ENCODE peak calls at places on chromosomes 13 and 19, in nine cellular contexts. One of them, this sample, is unnamed.

GRCh38 chr19:1361601-1362384 is 21.9 kb upstream of the NDUFS7 start:
- DNase-seq in stimulated activated CD4-positive, alpha-beta T cell treated with anti-CD3 and anti-CD28 coated beads, Interleukin-15, amount 100 ng/mL, for 1 hour: no peak
- DNase-seq in amniotic stem cell: peak; percentile 42
- DNase-seq in omental fat pad: no peak
- DNase-seq in activated gamma-delta T cell: no peak
- DNase-seq in Panc1: no peak
- DNase-seq in PC-9: no peak
- DNase-seq in stimulated activated CD8-positive, alpha-beta memory T cell treated with anti-CD3 and anti-CD28 coated beads, Interleukin-15, amount 100 ng/mL, for 1 hour: no peak
- DNase-seq in amniotic epithelial cell: peak; percentile 54
- DNase-seq in this sample: no peak

GRCh38 chr19:45172611-45173208 is 5.3 kb downstream of the TRAPPC6A start:
- DNase-seq in Panc1: no peak
- DNase-seq in amniotic stem cell: no peak
- DNase-seq in amniotic epithelial cell: peak; percentile 48
- DNase-seq in activated gamma-delta T cell: no peak
- DNase-seq in omental fat pad: no peak
- DNase-seq in PC-9: no peak
- DNase-seq in stimulated activated CD4-positive, alpha-beta T cell treated with anti-CD3 and anti-CD28 coated beads, Interleukin-15, amount 100 ng/mL, for 1 hour: no peak
- DNase-seq in stimulated activated CD8-positive, alpha-beta memory T cell treated with anti-CD3 and anti-CD28 coated beads, Interleukin-15, amount 100 ng/mL, for 1 hour: no peak
- DNase-seq in this sample: no peak

GRCh38 chr13:23679214-23679613 is 109.0 kb downstream of the TNFRSF19 start:
- DNase-seq in Panc1: no peak
- DNase-seq in amniotic stem cell: no peak
- DNase-seq in PC-9: no peak
- DNase-seq in omental fat pad: no peak
- DNase-seq in activated gamma-delta T cell: no peak
- DNase-seq in stimulated activated CD4-positive, alpha-beta T cell treated with anti-CD3 and anti-CD28 coated beads, Interleukin-15, amount 100 ng/mL, for 1 hour: no peak
- DNase-seq in stimulated activated CD8-positive, alpha-beta memory T cell treated with anti-CD3 and anti-CD28 coated beads, Interleukin-15, amount 100 ng/mL, for 1 hour: no peak
- DNase-seq in amniotic epithelial cell: peak; percentile 92
- DNase-seq in this sample: no peak

GRCh38 chr13:36919206-36919832 is 719 bp downstream of the SMAD9 start:
- DNase-seq in Panc1: no peak
- DNase-seq in activated gamma-delta T cell: no peak
- DNase-seq in stimulated activated CD4-positive, alpha-beta T cell treated with anti-CD3 and anti-CD28 coated beads, Interleukin-15, amount 100 ng/mL, for 1 hour: no peak
- DNase-seq in amniotic stem cell: no peak
- DNase-seq in PC-9: peak; percentile 3
- DNase-seq in omental fat pad: no peak
- DNase-seq in stimulated activated CD8-positive, alpha-beta memory T cell treated with anti-CD3 and anti-CD28 coated beads, Interleukin-15, amount 100 ng/mL, for 1 hour: no peak
- DNase-seq in amniotic epithelial cell: peak; percentile 29
- DNase-seq in this sample: no peak

GRCh38 chr19:35352177-35352447 is 4.4 kb downstream of the FFAR1 start:
- DNase-seq in amniotic epithelial cell: no peak
- DNase-seq in stimulated activated CD8-positive, alpha-beta memory T cell treated with anti-CD3 and anti-CD28 coated beads, Interleukin-15, amount 100 ng/mL, for 1 hour: no peak
- DNase-seq in Panc1: no peak
- DNase-seq in omental fat pad: peak; percentile 9
- DNase-seq in PC-9: no peak
- DNase-seq in stimulated activated CD4-positive, alpha-beta T cell treated with anti-CD3 and anti-CD28 coated beads, Interleukin-15, amount 100 ng/mL, for 1 hour: no peak
- DNase-seq in amniotic stem cell: no peak
- DNase-seq in activated gamma-delta T cell: no peak
- DNase-seq in this sample: no peak

GRCh38 chr13:99278843-99279242 is 20.7 kb upstream of the GPR18 start:
- DNase-seq in amniotic epithelial cell: no peak
- DNase-seq in activated gamma-delta T cell: no peak
- DNase-seq in amniotic stem cell: no peak
- DNase-seq in PC-9: no peak
- DNase-seq in stimulated activated CD4-positive, alpha-beta T cell treated with anti-CD3 and anti-CD28 coated beads, Interleukin-15, amount 100 ng/mL, for 1 hour: no peak
- DNase-seq in stimulated activated CD8-positive, alpha-beta memory T cell treated with anti-CD3 and anti-CD28 coated beads, Interleukin-15, amount 100 ng/mL, for 1 hour: no peak
- DNase-seq in omental fat pad: no peak
- DNase-seq in Panc1: no peak
- DNase-seq in this sample: no peak

GRCh38 chr13:41511827-41512226 is 54.5 kb downstream of the RGCC start:
- DNase-seq in activated gamma-delta T cell: no peak
- DNase-seq in omental fat pad: no peak
- DNase-seq in amniotic stem cell: no peak
- DNase-seq in PC-9: no peak
- DNase-seq in stimulated activated CD8-positive, alpha-beta memory T cell treated with anti-CD3 and anti-CD28 coated beads, Interleukin-15, amount 100 ng/mL, for 1 hour: no peak
- DNase-seq in stimulated activated CD4-positive, alpha-beta T cell treated with anti-CD3 and anti-CD28 coated beads, Interleukin-15, amount 100 ng/mL, for 1 hour: no peak
- DNase-seq in Panc1: no peak
- DNase-seq in amniotic epithelial cell: no peak
- DNase-seq in this sample: no peak

GRCh38 chr19:11363881-11364280 is 8.6 kb downstream of the PLPPR2 start:
- DNase-seq in Panc1: no peak
- DNase-seq in omental fat pad: no peak
- DNase-seq in stimulated activated CD4-positive, alpha-beta T cell treated with anti-CD3 and anti-CD28 coated beads, Interleukin-15, amount 100 ng/mL, for 1 hour: no peak
- DNase-seq in amniotic epithelial cell: no peak
- DNase-seq in amniotic stem cell: no peak
- DNase-seq in activated gamma-delta T cell: no peak
- DNase-seq in stimulated activated CD8-positive, alpha-beta memory T cell treated with anti-CD3 and anti-CD28 coated beads, Interleukin-15, amount 100 ng/mL, for 1 hour: no peak
- DNase-seq in PC-9: no peak
- DNase-seq in this sample: no peak

GRCh38 chr13:49681837-49682236 is 9.4 kb downstream of the EBPL start:
- DNase-seq in activated gamma-delta T cell: no peak
- DNase-seq in omental fat pad: no peak
- DNase-seq in Panc1: no peak
- DNase-seq in PC-9: no peak
- DNase-seq in amniotic epithelial cell: peak; percentile 75
- DNase-seq in amniotic stem cell: no peak
- DNase-seq in stimulated activated CD8-positive, alpha-beta memory T cell treated with anti-CD3 and anti-CD28 coated beads, Interleukin-15, amount 100 ng/mL, for 1 hour: no peak
- DNase-seq in stimulated activated CD4-positive, alpha-beta T cell treated with anti-CD3 and anti-CD28 coated beads, Interleukin-15, amount 100 ng/mL, for 1 hour: no peak
- DNase-seq in this sample: no peak

GRCh38 chr13:32423592-32423991 is 4.3 kb downstream of the N4BP2L1 start:
- DNase-seq in stimulated activated CD4-positive, alpha-beta T cell treated with anti-CD3 and anti-CD28 coated beads, Interleukin-15, amount 100 ng/mL, for 1 hour: no peak
- DNase-seq in omental fat pad: no peak
- DNase-seq in stimulated activated CD8-positive, alpha-beta memory T cell treated with anti-CD3 and anti-CD28 coated beads, Interleukin-15, amount 100 ng/mL, for 1 hour: no peak
- DNase-seq in activated gamma-delta T cell: no peak
- DNase-seq in Panc1: no peak
- DNase-seq in amniotic epithelial cell: no peak
- DNase-seq in PC-9: no peak
- DNase-seq in amniotic stem cell: no peak
- DNase-seq in this sample: no peak

GRCh38 chr19:38736036-38736412 is 8.2 kb downstream of the CAPN12 start:
- DNase-seq in amniotic stem cell: no peak
- DNase-seq in PC-9: peak; percentile 63
- DNase-seq in Panc1: no peak
- DNase-seq in amniotic epithelial cell: no peak
- DNase-seq in omental fat pad: no peak
- DNase-seq in stimulated activated CD4-positive, alpha-beta T cell treated with anti-CD3 and anti-CD28 coated beads, Interleukin-15, amount 100 ng/mL, for 1 hour: peak; percentile 44
- DNase-seq in stimulated activated CD8-positive, alpha-beta memory T cell treated with anti-CD3 and anti-CD28 coated beads, Interleukin-15, amount 100 ng/mL, for 1 hour: no peak
- DNase-seq in activated gamma-delta T cell: peak; percentile 58
- DNase-seq in this sample: no peak

GRCh38 chr13:81726037-81726726 is 1385.3 kb upstream of the SPRY2 start:
- DNase-seq in amniotic stem cell: no peak
- DNase-seq in omental fat pad: no peak
- DNase-seq in amniotic epithelial cell: no peak
- DNase-seq in activated gamma-delta T cell: no peak
- DNase-seq in PC-9: no peak
- DNase-seq in Panc1: no peak
- DNase-seq in stimulated activated CD4-positive, alpha-beta T cell treated with anti-CD3 and anti-CD28 coated beads, Interleukin-15, amount 100 ng/mL, for 1 hour: no peak
- DNase-seq in stimulated activated CD8-positive, alpha-beta memory T cell treated with anti-CD3 and anti-CD28 coated beads, Interleukin-15, amount 100 ng/mL, for 1 hour: no peak
- DNase-seq in this sample: no peak

GRCh38 chr13:113077953-113078894 is 27.4 kb upstream of the F7 start:
- DNase-seq in amniotic stem cell: no peak
- DNase-seq in PC-9: no peak
- DNase-seq in amniotic epithelial cell: no peak
- DNase-seq in omental fat pad: no peak
- DNase-seq in stimulated activated CD8-positive, alpha-beta memory T cell treated with anti-CD3 and anti-CD28 coated beads, Interleukin-15, amount 100 ng/mL, for 1 hour: no peak
- DNase-seq in Panc1: no peak
- DNase-seq in stimulated activated CD4-positive, alpha-beta T cell treated with anti-CD3 and anti-CD28 coated beads, Interleukin-15, amount 100 ng/mL, for 1 hour: no peak
- DNase-seq in activated gamma-delta T cell: no peak
- DNase-seq in this sample: no peak

GRCh38 chr19:43895727-43896126 is 39.4 kb downstream of the ZNF45 start:
- DNase-seq in amniotic stem cell: no peak
- DNase-seq in stimulated activated CD4-positive, alpha-beta T cell treated with anti-CD3 and anti-CD28 coated beads, Interleukin-15, amount 100 ng/mL, for 1 hour: no peak
- DNase-seq in omental fat pad: no peak
- DNase-seq in PC-9: no peak
- DNase-seq in amniotic epithelial cell: no peak
- DNase-seq in stimulated activated CD8-positive, alpha-beta memory T cell treated with anti-CD3 and anti-CD28 coated beads, Interleukin-15, amount 100 ng/mL, for 1 hour: no peak
- DNase-seq in activated gamma-delta T cell: no peak
- DNase-seq in Panc1: no peak
- DNase-seq in this sample: no peak

GRCh38 chr19:2988568-2988967 is 11.2 kb downstream of the TLE6 start:
- DNase-seq in stimulated activated CD8-positive, alpha-beta memory T cell treated with anti-CD3 and anti-CD28 coated beads, Interleukin-15, amount 100 ng/mL, for 1 hour: no peak
- DNase-seq in Panc1: no peak
- DNase-seq in omental fat pad: no peak
- DNase-seq in stimulated activated CD4-positive, alpha-beta T cell treated with anti-CD3 and anti-CD28 coated beads, Interleukin-15, amount 100 ng/mL, for 1 hour: no peak
- DNase-seq in amniotic epithelial cell: no peak
- DNase-seq in PC-9: no peak
- DNase-seq in amniotic stem cell: no peak
- DNase-seq in activated gamma-delta T cell: no peak
- DNase-seq in this sample: no peak

GRCh38 chr13:37059136-37059847 is at the start of gene SUPT20H:
- DNase-seq in omental fat pad: peak; percentile 65
- DNase-seq in amniotic epithelial cell: peak; percentile 86
- DNase-seq in amniotic stem cell: peak; percentile 81
- DNase-seq in PC-9: peak; percentile 85
- DNase-seq in activated gamma-delta T cell: peak; percentile 92
- DNase-seq in stimulated activated CD4-positive, alpha-beta T cell treated with anti-CD3 and anti-CD28 coated beads, Interleukin-15, amount 100 ng/mL, for 1 hour: peak; percentile 95
- DNase-seq in stimulated activated CD8-positive, alpha-beta memory T cell treated with anti-CD3 and anti-CD28 coated beads, Interleukin-15, amount 100 ng/mL, for 1 hour: peak; percentile 87
- DNase-seq in Panc1: no peak
- DNase-seq in this sample: peak; percentile 71

GRCh38 chr19:35216833-35217707 is 11.5 kb downstream of the FAM187B start:
- DNase-seq in PC-9: peak; percentile 49
- DNase-seq in omental fat pad: no peak
- DNase-seq in stimulated activated CD8-positive, alpha-beta memory T cell treated with anti-CD3 and anti-CD28 coated beads, Interleukin-15, amount 100 ng/mL, for 1 hour: no peak
- DNase-seq in amniotic epithelial cell: no peak
- DNase-seq in stimulated activated CD4-positive, alpha-beta T cell treated with anti-CD3 and anti-CD28 coated beads, Interleukin-15, amount 100 ng/mL, for 1 hour: no peak
- DNase-seq in activated gamma-delta T cell: no peak
- DNase-seq in amniotic stem cell: no peak
- DNase-seq in Panc1: no peak
- DNase-seq in this sample: no peak

GRCh38 chr19:46660601-46661019 is 372 bp downstream of the DACT3 start:
- DNase-seq in stimulated activated CD8-positive, alpha-beta memory T cell treated with anti-CD3 and anti-CD28 coated beads, Interleukin-15, amount 100 ng/mL, for 1 hour: no peak
- DNase-seq in activated gamma-delta T cell: no peak
- DNase-seq in PC-9: no peak
- DNase-seq in amniotic stem cell: no peak
- DNase-seq in Panc1: no peak
- DNase-seq in amniotic epithelial cell: no peak
- DNase-seq in omental fat pad: no peak
- DNase-seq in stimulated activated CD4-positive, alpha-beta T cell treated with anti-CD3 and anti-CD28 coated beads, Interleukin-15, amount 100 ng/mL, for 1 hour: no peak
- DNase-seq in this sample: no peak

GRCh38 chr13:26020536-26021290 is 31.1 kb downstream of the SHISA2 start:
- DNase-seq in omental fat pad: no peak
- DNase-seq in Panc1: no peak
- DNase-seq in activated gamma-delta T cell: no peak
- DNase-seq in amniotic stem cell: no peak
- DNase-seq in PC-9: no peak
- DNase-seq in stimulated activated CD8-positive, alpha-beta memory T cell treated with anti-CD3 and anti-CD28 coated beads, Interleukin-15, amount 100 ng/mL, for 1 hour: no peak
- DNase-seq in amniotic epithelial cell: no peak
- DNase-seq in stimulated activated CD4-positive, alpha-beta T cell treated with anti-CD3 and anti-CD28 coated beads, Interleukin-15, amount 100 ng/mL, for 1 hour: no peak
- DNase-seq in this sample: no peak

GRCh38 chr13:86142080-86142479 is 342.9 kb upstream of the SLITRK6 start:
- DNase-seq in omental fat pad: no peak
- DNase-seq in amniotic stem cell: no peak
- DNase-seq in PC-9: no peak
- DNase-seq in activated gamma-delta T cell: no peak
- DNase-seq in Panc1: no peak
- DNase-seq in amniotic epithelial cell: no peak
- DNase-seq in stimulated activated CD4-positive, alpha-beta T cell treated with anti-CD3 and anti-CD28 coated beads, Interleukin-15, amount 100 ng/mL, for 1 hour: no peak
- DNase-seq in stimulated activated CD8-positive, alpha-beta memory T cell treated with anti-CD3 and anti-CD28 coated beads, Interleukin-15, amount 100 ng/mL, for 1 hour: no peak
- DNase-seq in this sample: no peak

GRCh38 chr13:27721681-27722080 is 70.6 kb upstream of the GSX1 start:
- DNase-seq in stimulated activated CD8-positive, alpha-beta memory T cell treated with anti-CD3 and anti-CD28 coated beads, Interleukin-15, amount 100 ng/mL, for 1 hour: no peak
- DNase-seq in amniotic stem cell: no peak
- DNase-seq in PC-9: no peak
- DNase-seq in activated gamma-delta T cell: no peak
- DNase-seq in amniotic epithelial cell: no peak
- DNase-seq in stimulated activated CD4-positive, alpha-beta T cell treated with anti-CD3 and anti-CD28 coated beads, Interleukin-15, amount 100 ng/mL, for 1 hour: no peak
- DNase-seq in omental fat pad: no peak
- DNase-seq in Panc1: no peak
- DNase-seq in this sample: no peak

GRCh38 chr19:3762130-3762473 is 380 bp upstream of the MRPL54 start:
- DNase-seq in amniotic stem cell: no peak
- DNase-seq in stimulated activated CD4-positive, alpha-beta T cell treated with anti-CD3 and anti-CD28 coated beads, Interleukin-15, amount 100 ng/mL, for 1 hour: no peak
- DNase-seq in stimulated activated CD8-positive, alpha-beta memory T cell treated with anti-CD3 and anti-CD28 coated beads, Interleukin-15, amount 100 ng/mL, for 1 hour: no peak
- DNase-seq in PC-9: no peak
- DNase-seq in omental fat pad: no peak
- DNase-seq in amniotic epithelial cell: no peak
- DNase-seq in activated gamma-delta T cell: no peak
- DNase-seq in Panc1: no peak
- DNase-seq in this sample: no peak

GRCh38 chr13:90867336-90867683 is 480.2 kb upstream of the MIR17HG start:
- DNase-seq in activated gamma-delta T cell: no peak
- DNase-seq in omental fat pad: peak; percentile 36
- DNase-seq in amniotic stem cell: peak; percentile 0
- DNase-seq in stimulated activated CD8-positive, alpha-beta memory T cell treated with anti-CD3 and anti-CD28 coated beads, Interleukin-15, amount 100 ng/mL, for 1 hour: no peak
- DNase-seq in Panc1: peak; percentile 15
- DNase-seq in PC-9: peak; percentile 73
- DNase-seq in stimulated activated CD4-positive, alpha-beta T cell treated with anti-CD3 and anti-CD28 coated beads, Interleukin-15, amount 100 ng/mL, for 1 hour: no peak
- DNase-seq in amniotic epithelial cell: peak; percentile 81
- DNase-seq in this sample: peak; percentile 33